ENCODE peak calls at places on chromosomes 3 and 15, in nine cellular contexts. One of them, this sample, is unnamed.

GRCh38 chr3:50611464-50612233 is at the start of gene CISH:
- DNase-seq in HL-60: peak
- DNase-seq in HepG2: peak
- DNase-seq in GM12878: no peak
- DNase-seq in GM23338: peak
- DNase-seq in A549: peak
- DNase-seq in K562: peak
- DNase-seq in SK-N-SH: peak
- DNase-seq in HCT116: no peak
- DNase-seq in this sample: no peak

GRCh38 chr3:72745146-72745976 is 102.9 kb downstream of the SHQ1 start:
- DNase-seq in A549: no peak
- DNase-seq in K562: peak
- DNase-seq in GM12878: no peak
- DNase-seq in HepG2: no peak
- DNase-seq in HCT116: no peak
- DNase-seq in HL-60: no peak
- DNase-seq in SK-N-SH: no peak
- DNase-seq in GM23338: no peak
- DNase-seq in this sample: no peak

GRCh38 chr3:20683912-20684311 is 497.9 kb upstream of the SGO1 start:
- DNase-seq in HCT116: no peak
- DNase-seq in GM23338: no peak
- DNase-seq in GM12878: no peak
- DNase-seq in HepG2: no peak
- DNase-seq in K562: no peak
- DNase-seq in SK-N-SH: no peak
- DNase-seq in HL-60: no peak
- DNase-seq in A549: no peak
- DNase-seq in this sample: no peak

GRCh38 chr3:13713396-13713795 is 164.5 kb downstream of the FBLN2 start:
- DNase-seq in SK-N-SH: no peak
- DNase-seq in GM12878: no peak
- DNase-seq in K562: no peak
- DNase-seq in HCT116: no peak
- DNase-seq in A549: no peak
- DNase-seq in HL-60: no peak
- DNase-seq in GM23338: no peak
- DNase-seq in HepG2: no peak
- DNase-seq in this sample: no peak

GRCh38 chr3:188385295-188385694 is 231.3 kb downstream of the LPP start:
- DNase-seq in GM12878: no peak
- DNase-seq in HepG2: no peak
- DNase-seq in HCT116: no peak
- DNase-seq in SK-N-SH: no peak
- DNase-seq in K562: no peak
- DNase-seq in HL-60: peak
- DNase-seq in A549: no peak
- DNase-seq in GM23338: no peak
- DNase-seq in this sample: no peak

GRCh38 chr3:61890167-61890566 is 328.8 kb downstream of the PTPRG start:
- DNase-seq in HCT116: no peak
- DNase-seq in HL-60: no peak
- DNase-seq in K562: no peak
- DNase-seq in GM23338: no peak
- DNase-seq in HepG2: no peak
- DNase-seq in SK-N-SH: no peak
- DNase-seq in GM12878: no peak
- DNase-seq in A549: no peak
- DNase-seq in this sample: no peak

GRCh38 chr3:127479449-127479848 is 111.1 kb downstream of the TPRA1 start:
- DNase-seq in GM23338: peak
- DNase-seq in HepG2: no peak
- DNase-seq in SK-N-SH: peak
- DNase-seq in GM12878: no peak
- DNase-seq in A549: no peak
- DNase-seq in K562: no peak
- DNase-seq in HCT116: no peak
- DNase-seq in HL-60: no peak
- DNase-seq in this sample: no peak

GRCh38 chr3:126360046-126360713 is 3.0 kb upstream of the KLF15 start:
- DNase-seq in HCT116: no peak
- DNase-seq in GM23338: no peak
- DNase-seq in HL-60: no peak
- DNase-seq in HepG2: no peak
- DNase-seq in SK-N-SH: no peak
- DNase-seq in K562: no peak
- DNase-seq in GM12878: no peak
- DNase-seq in A549: no peak
- DNase-seq in this sample: no peak

GRCh38 chr3:37628711-37629301 is 232.9 kb upstream of the CTDSPL start:
- DNase-seq in A549: no peak
- DNase-seq in GM23338: no peak
- DNase-seq in GM12878: no peak
- DNase-seq in HCT116: no peak
- DNase-seq in K562: no peak
- DNase-seq in HepG2: no peak
- DNase-seq in SK-N-SH: no peak
- DNase-seq in HL-60: no peak
- DNase-seq in this sample: no peak

GRCh38 chr3:53242642-53243041 is 13.2 kb downstream of the TKT start:
- DNase-seq in K562: no peak
- DNase-seq in GM12878: no peak
- DNase-seq in SK-N-SH: no peak
- DNase-seq in HCT116: no peak
- DNase-seq in GM23338: no peak
- DNase-seq in HepG2: no peak
- DNase-seq in A549: no peak
- DNase-seq in HL-60: peak
- DNase-seq in this sample: no peak

GRCh38 chr3:134350861-134351311 is 23.4 kb downstream of the AMOTL2 start:
- DNase-seq in GM12878: no peak
- DNase-seq in A549: no peak
- DNase-seq in K562: no peak
- DNase-seq in HL-60: no peak
- DNase-seq in GM23338: no peak
- DNase-seq in SK-N-SH: no peak
- DNase-seq in HepG2: no peak
- DNase-seq in HCT116: no peak
- DNase-seq in this sample: no peak

GRCh38 chr3:174859756-174860155 is 622 bp downstream of the NAALADL2 start:
- DNase-seq in GM12878: no peak
- DNase-seq in K562: no peak
- DNase-seq in SK-N-SH: no peak
- DNase-seq in HCT116: no peak
- DNase-seq in HepG2: no peak
- DNase-seq in GM23338: peak
- DNase-seq in A549: no peak
- DNase-seq in HL-60: no peak
- DNase-seq in this sample: no peak

GRCh38 chr3:174862666-174863065 is 3.5 kb downstream of the NAALADL2 start:
- DNase-seq in HCT116: no peak
- DNase-seq in SK-N-SH: no peak
- DNase-seq in K562: no peak
- DNase-seq in HepG2: no peak
- DNase-seq in GM23338: no peak
- DNase-seq in A549: no peak
- DNase-seq in HL-60: no peak
- DNase-seq in GM12878: no peak
- DNase-seq in this sample: no peak

GRCh38 chr3:174863488-174863887 is 4.4 kb downstream of the NAALADL2 start:
- DNase-seq in GM23338: no peak
- DNase-seq in A549: no peak
- DNase-seq in HL-60: no peak
- DNase-seq in K562: no peak
- DNase-seq in HepG2: no peak
- DNase-seq in HCT116: peak
- DNase-seq in SK-N-SH: no peak
- DNase-seq in GM12878: no peak
- DNase-seq in this sample: no peak

GRCh38 chr3:174859109-174859735 is at the start of gene NAALADL2:
- DNase-seq in HCT116: no peak
- DNase-seq in SK-N-SH: no peak
- DNase-seq in HepG2: no peak
- DNase-seq in A549: no peak
- DNase-seq in GM23338: no peak
- DNase-seq in GM12878: no peak
- DNase-seq in HL-60: no peak
- DNase-seq in K562: no peak
- DNase-seq in this sample: no peak

GRCh38 chr3:174862101-174862500 is 3.0 kb downstream of the NAALADL2 start:
- DNase-seq in HCT116: peak
- DNase-seq in HepG2: peak
- DNase-seq in SK-N-SH: no peak
- DNase-seq in GM23338: peak
- DNase-seq in HL-60: no peak
- DNase-seq in K562: no peak
- DNase-seq in A549: peak
- DNase-seq in GM12878: no peak
- DNase-seq in this sample: peak
- TF ChIP-seq REST in HCT116: no peak
- TF ChIP-seq REST in HepG2: no peak
- TF ChIP-seq REST in SK-N-SH: no peak
- TF ChIP-seq REST in GM23338: no peak
- TF ChIP-seq REST in HL-60: no peak
- TF ChIP-seq REST in K562: no peak
- TF ChIP-seq REST in A549: no peak
- TF ChIP-seq REST in GM12878: no peak
- TF ChIP-seq REST in this sample: no peak

GRCh38 chr3:109442531-109442930 is 105.2 kb upstream of the DPPA4 start:
- DNase-seq in HCT116: no peak
- DNase-seq in SK-N-SH: no peak
- DNase-seq in GM23338: no peak
- DNase-seq in HL-60: no peak
- DNase-seq in GM12878: no peak
- DNase-seq in HepG2: no peak
- DNase-seq in A549: no peak
- DNase-seq in K562: no peak
- DNase-seq in this sample: no peak

GRCh38 chr3:109440353-109440752 is 103.0 kb upstream of the DPPA4 start:
- DNase-seq in HepG2: no peak
- DNase-seq in K562: no peak
- DNase-seq in HL-60: no peak
- DNase-seq in A549: no peak
- DNase-seq in HCT116: no peak
- DNase-seq in SK-N-SH: no peak
- DNase-seq in GM23338: no peak
- DNase-seq in GM12878: no peak
- DNase-seq in this sample: no peak

DNA sequence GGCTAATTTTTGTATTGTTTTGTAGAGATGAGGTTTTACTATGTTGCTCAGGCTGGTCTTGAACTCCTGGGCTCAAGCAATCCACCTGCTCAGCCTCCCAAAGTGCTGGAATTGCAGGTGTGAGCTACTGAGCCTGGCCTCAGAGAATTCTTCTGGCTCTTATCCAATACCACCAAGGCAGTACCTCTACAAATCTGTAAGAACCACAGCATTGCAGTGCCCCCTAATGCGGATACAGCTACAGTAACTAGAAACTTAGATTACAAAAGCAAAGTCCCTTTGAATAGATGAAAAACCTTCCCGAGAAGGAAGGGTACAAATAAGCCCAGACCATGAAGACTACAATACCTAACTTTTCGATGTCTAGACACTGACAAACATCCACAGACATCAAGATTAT is 107.9 kb upstream of the DPPA4 start:
- DNase-seq in HepG2: no peak
- DNase-seq in HL-60: no peak
- DNase-seq in A549: no peak
- DNase-seq in K562: no peak
- DNase-seq in GM23338: peak
- DNase-seq in SK-N-SH: no peak
- DNase-seq in HCT116: no peak
- DNase-seq in GM12878: no peak
- DNase-seq in this sample: no peak
- TF ChIP-seq REST in HepG2: no peak
- TF ChIP-seq REST in HL-60: no peak
- TF ChIP-seq REST in A549: no peak
- TF ChIP-seq REST in K562: no peak
- TF ChIP-seq REST in GM23338: no peak
- TF ChIP-seq REST in SK-N-SH: no peak
- TF ChIP-seq REST in HCT116: no peak
- TF ChIP-seq REST in GM12878: no peak
- TF ChIP-seq REST in this sample: no peak

GRCh38 chr15:39748276-39748675 is 34.4 kb downstream of the FSIP1 start:
- DNase-seq in GM12878: no peak
- DNase-seq in A549: peak
- DNase-seq in HL-60: no peak
- DNase-seq in K562: no peak
- DNase-seq in HCT116: no peak
- DNase-seq in GM23338: no peak
- DNase-seq in HepG2: no peak
- DNase-seq in SK-N-SH: no peak
- DNase-seq in this sample: no peak
- TF ChIP-seq REST in GM12878: no peak
- TF ChIP-seq REST in A549: no peak
- TF ChIP-seq REST in HL-60: no peak
- TF ChIP-seq REST in K562: no peak
- TF ChIP-seq REST in HCT116: no peak
- TF ChIP-seq REST in GM23338: no peak
- TF ChIP-seq REST in HepG2: no peak
- TF ChIP-seq REST in SK-N-SH: no peak
- TF ChIP-seq REST in this sample: no peak

DNA sequence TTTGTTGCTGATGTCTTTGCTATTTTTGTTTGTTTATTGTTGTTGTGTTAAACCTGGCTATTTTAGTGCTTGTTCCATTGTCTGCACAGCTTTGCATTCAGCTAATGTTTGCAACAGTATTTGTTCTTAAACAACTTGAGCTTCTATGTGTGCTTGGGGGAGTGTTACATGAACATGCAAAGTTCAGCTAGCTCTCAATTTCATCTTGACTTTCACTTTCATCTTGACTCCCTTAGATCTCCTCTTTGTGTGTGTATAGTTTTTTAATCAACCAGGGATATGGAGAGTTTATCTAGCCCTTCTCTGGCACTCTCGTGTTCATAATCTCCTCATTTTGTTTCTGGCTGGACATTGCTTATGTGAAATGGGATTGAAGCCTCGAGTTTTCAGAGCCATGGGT is 212.4 kb upstream of the ZBTB20 start:
- DNase-seq in HCT116: no peak
- DNase-seq in HL-60: no peak
- DNase-seq in GM12878: peak
- DNase-seq in SK-N-SH: no peak
- DNase-seq in HepG2: no peak
- DNase-seq in K562: no peak
- DNase-seq in GM23338: no peak
- DNase-seq in A549: no peak
- DNase-seq in this sample: no peak
- TF ChIP-seq REST in HCT116: no peak
- TF ChIP-seq REST in HL-60: no peak
- TF ChIP-seq REST in GM12878: no peak
- TF ChIP-seq REST in SK-N-SH: no peak
- TF ChIP-seq REST in HepG2: no peak
- TF ChIP-seq REST in K562: no peak
- TF ChIP-seq REST in GM23338: no peak
- TF ChIP-seq REST in A549: no peak
- TF ChIP-seq REST in this sample: no peak

This sample was measured in Panc1.